ENCODE peak calls at places on chromosomes 13 and 19, in eight cellular contexts. One of them, this sample, is unnamed.

GRCh38 chr19:1183543-1184172 is 9.6 kb upstream of the SBNO2 start:
- DNase-seq in tibial nerve: no peak
- DNase-seq in T1000: peak
- DNase-seq in aorta: no peak
- DNase-seq in neural progenitor cell: no peak
- DNase-seq in stimulated activated CD4-positive, alpha-beta T cell treated with anti-CD3 and anti-CD28 coated beads, Interleukin-1b, Interleukin-23, amount 100 ng/mL, for 1 hour: no peak
- DNase-seq in sigmoid colon: no peak
- DNase-seq in WTC11: no peak
- DNase-seq in this sample: no peak

GRCh38 chr19:13052447-13053232 is 50.0 kb downstream of the LYL1 start:
- DNase-seq in WTC11: no peak
- DNase-seq in stimulated activated CD4-positive, alpha-beta T cell treated with anti-CD3 and anti-CD28 coated beads, Interleukin-1b, Interleukin-23, amount 100 ng/mL, for 1 hour: no peak
- DNase-seq in neural progenitor cell: no peak
- DNase-seq in T1000: no peak
- DNase-seq in tibial nerve: no peak
- DNase-seq in sigmoid colon: no peak
- DNase-seq in aorta: no peak
- DNase-seq in this sample: no peak

GRCh38 chr13:104111031-104111430 is 1044.8 kb upstream of the SLC10A2 start:
- DNase-seq in tibial nerve: no peak
- DNase-seq in aorta: no peak
- DNase-seq in sigmoid colon: no peak
- DNase-seq in stimulated activated CD4-positive, alpha-beta T cell treated with anti-CD3 and anti-CD28 coated beads, Interleukin-1b, Interleukin-23, amount 100 ng/mL, for 1 hour: no peak
- DNase-seq in neural progenitor cell: no peak
- DNase-seq in T1000: no peak
- DNase-seq in WTC11: no peak
- DNase-seq in this sample: no peak

GRCh38 chr19:39400997-39401548 is 5.6 kb upstream of the ZFP36 start:
- DNase-seq in WTC11: no peak
- DNase-seq in sigmoid colon: no peak
- DNase-seq in stimulated activated CD4-positive, alpha-beta T cell treated with anti-CD3 and anti-CD28 coated beads, Interleukin-1b, Interleukin-23, amount 100 ng/mL, for 1 hour: no peak
- DNase-seq in aorta: no peak
- DNase-seq in neural progenitor cell: no peak
- DNase-seq in T1000: no peak
- DNase-seq in tibial nerve: no peak
- DNase-seq in this sample: no peak

GRCh38 chr19:2308114-2308556 is at the start of gene LINGO3:
- DNase-seq in aorta: no peak
- DNase-seq in stimulated activated CD4-positive, alpha-beta T cell treated with anti-CD3 and anti-CD28 coated beads, Interleukin-1b, Interleukin-23, amount 100 ng/mL, for 1 hour: no peak
- DNase-seq in T1000: no peak
- DNase-seq in tibial nerve: no peak
- DNase-seq in sigmoid colon: no peak
- DNase-seq in neural progenitor cell: peak
- DNase-seq in WTC11: no peak
- DNase-seq in this sample: no peak

GRCh38 chr19:44808463-44809371 is at the start of gene BCAM:
- DNase-seq in sigmoid colon: peak
- DNase-seq in neural progenitor cell: peak
- DNase-seq in WTC11: peak
- DNase-seq in T1000: peak
- DNase-seq in stimulated activated CD4-positive, alpha-beta T cell treated with anti-CD3 and anti-CD28 coated beads, Interleukin-1b, Interleukin-23, amount 100 ng/mL, for 1 hour: no peak
- DNase-seq in tibial nerve: peak
- DNase-seq in aorta: peak
- DNase-seq in this sample: peak

GRCh38 chr13:112885242-112885781 is 83.7 kb upstream of the MCF2L start:
- DNase-seq in tibial nerve: no peak
- DNase-seq in sigmoid colon: no peak
- DNase-seq in stimulated activated CD4-positive, alpha-beta T cell treated with anti-CD3 and anti-CD28 coated beads, Interleukin-1b, Interleukin-23, amount 100 ng/mL, for 1 hour: no peak
- DNase-seq in neural progenitor cell: no peak
- DNase-seq in aorta: no peak
- DNase-seq in T1000: no peak
- DNase-seq in WTC11: no peak
- DNase-seq in this sample: no peak

GRCh38 chr13:110027470-110028240 is 241.3 kb upstream of the IRS2 start:
- DNase-seq in sigmoid colon: no peak
- DNase-seq in tibial nerve: no peak
- DNase-seq in neural progenitor cell: no peak
- DNase-seq in T1000: no peak
- DNase-seq in aorta: no peak
- DNase-seq in stimulated activated CD4-positive, alpha-beta T cell treated with anti-CD3 and anti-CD28 coated beads, Interleukin-1b, Interleukin-23, amount 100 ng/mL, for 1 hour: no peak
- DNase-seq in WTC11: no peak
- DNase-seq in this sample: no peak

GRCh38 chr19:21604941-21605548 is 99.6 kb downstream of the ZNF429 start:
- DNase-seq in sigmoid colon: no peak
- DNase-seq in aorta: no peak
- DNase-seq in T1000: no peak
- DNase-seq in stimulated activated CD4-positive, alpha-beta T cell treated with anti-CD3 and anti-CD28 coated beads, Interleukin-1b, Interleukin-23, amount 100 ng/mL, for 1 hour: no peak
- DNase-seq in neural progenitor cell: no peak
- DNase-seq in tibial nerve: no peak
- DNase-seq in WTC11: no peak
- DNase-seq in this sample: no peak

GRCh38 chr19:42554046-42554575 is 25.8 kb upstream of the CEACAM1 start:
- DNase-seq in tibial nerve: no peak
- DNase-seq in stimulated activated CD4-positive, alpha-beta T cell treated with anti-CD3 and anti-CD28 coated beads, Interleukin-1b, Interleukin-23, amount 100 ng/mL, for 1 hour: no peak
- DNase-seq in T1000: no peak
- DNase-seq in aorta: no peak
- DNase-seq in sigmoid colon: no peak
- DNase-seq in WTC11: no peak
- DNase-seq in neural progenitor cell: no peak
- DNase-seq in this sample: no peak

GRCh38 chr19:36420961-36421748 is 2.7 kb upstream of the ZFP82 start:
- DNase-seq in T1000: no peak
- DNase-seq in aorta: peak
- DNase-seq in tibial nerve: no peak
- DNase-seq in sigmoid colon: no peak
- DNase-seq in stimulated activated CD4-positive, alpha-beta T cell treated with anti-CD3 and anti-CD28 coated beads, Interleukin-1b, Interleukin-23, amount 100 ng/mL, for 1 hour: no peak
- DNase-seq in WTC11: peak
- DNase-seq in neural progenitor cell: peak
- DNase-seq in this sample: no peak

GRCh38 chr13:65966991-65967451 is 1263.1 kb downstream of the PCDH9 start:
- DNase-seq in aorta: no peak
- DNase-seq in T1000: no peak
- DNase-seq in stimulated activated CD4-positive, alpha-beta T cell treated with anti-CD3 and anti-CD28 coated beads, Interleukin-1b, Interleukin-23, amount 100 ng/mL, for 1 hour: no peak
- DNase-seq in WTC11: no peak
- DNase-seq in sigmoid colon: no peak
- DNase-seq in tibial nerve: no peak
- DNase-seq in neural progenitor cell: peak
- DNase-seq in this sample: no peak

GRCh38 chr13:59478908-59479307 is 684.8 kb downstream of the DIAPH3 start:
- DNase-seq in aorta: no peak
- DNase-seq in stimulated activated CD4-positive, alpha-beta T cell treated with anti-CD3 and anti-CD28 coated beads, Interleukin-1b, Interleukin-23, amount 100 ng/mL, for 1 hour: no peak
- DNase-seq in tibial nerve: no peak
- DNase-seq in sigmoid colon: no peak
- DNase-seq in WTC11: no peak
- DNase-seq in neural progenitor cell: peak
- DNase-seq in T1000: no peak
- DNase-seq in this sample: no peak

GRCh38 chr13:31122143-31122542 is 39.6 kb downstream of the HSPH1 start:
- DNase-seq in WTC11: no peak
- DNase-seq in aorta: no peak
- DNase-seq in stimulated activated CD4-positive, alpha-beta T cell treated with anti-CD3 and anti-CD28 coated beads, Interleukin-1b, Interleukin-23, amount 100 ng/mL, for 1 hour: no peak
- DNase-seq in tibial nerve: no peak
- DNase-seq in T1000: no peak
- DNase-seq in sigmoid colon: no peak
- DNase-seq in neural progenitor cell: no peak
- DNase-seq in this sample: no peak

GRCh38 chr19:55809381-55810058 is 22.3 kb downstream of the NLRP11 start:
- DNase-seq in neural progenitor cell: peak
- DNase-seq in stimulated activated CD4-positive, alpha-beta T cell treated with anti-CD3 and anti-CD28 coated beads, Interleukin-1b, Interleukin-23, amount 100 ng/mL, for 1 hour: no peak
- DNase-seq in sigmoid colon: peak
- DNase-seq in tibial nerve: no peak
- DNase-seq in WTC11: peak
- DNase-seq in aorta: peak
- DNase-seq in T1000: no peak
- DNase-seq in this sample: no peak

GRCh38 chr13:109779074-109779473 is 7.3 kb downstream of the IRS2 start:
- DNase-seq in neural progenitor cell: no peak
- DNase-seq in T1000: no peak
- DNase-seq in aorta: no peak
- DNase-seq in stimulated activated CD4-positive, alpha-beta T cell treated with anti-CD3 and anti-CD28 coated beads, Interleukin-1b, Interleukin-23, amount 100 ng/mL, for 1 hour: no peak
- DNase-seq in WTC11: no peak
- DNase-seq in tibial nerve: no peak
- DNase-seq in sigmoid colon: no peak
- DNase-seq in this sample: no peak

GRCh38 chr19:13861392-13861713 is 15.6 kb upstream of the NANOS3 start:
- DNase-seq in T1000: no peak
- DNase-seq in stimulated activated CD4-positive, alpha-beta T cell treated with anti-CD3 and anti-CD28 coated beads, Interleukin-1b, Interleukin-23, amount 100 ng/mL, for 1 hour: no peak
- DNase-seq in aorta: no peak
- DNase-seq in neural progenitor cell: no peak
- DNase-seq in sigmoid colon: no peak
- DNase-seq in tibial nerve: no peak
- DNase-seq in WTC11: no peak
- DNase-seq in this sample: no peak

GRCh38 chr13:35162420-35162819 is 220.3 kb downstream of the NBEA start:
- DNase-seq in neural progenitor cell: no peak
- DNase-seq in aorta: no peak
- DNase-seq in sigmoid colon: no peak
- DNase-seq in stimulated activated CD4-positive, alpha-beta T cell treated with anti-CD3 and anti-CD28 coated beads, Interleukin-1b, Interleukin-23, amount 100 ng/mL, for 1 hour: no peak
- DNase-seq in WTC11: no peak
- DNase-seq in tibial nerve: no peak
- DNase-seq in T1000: no peak
- DNase-seq in this sample: no peak

GRCh38 chr19:6062274-6062673 is 48.0 kb downstream of the RFX2 start:
- DNase-seq in neural progenitor cell: no peak
- DNase-seq in WTC11: no peak
- DNase-seq in tibial nerve: no peak
- DNase-seq in stimulated activated CD4-positive, alpha-beta T cell treated with anti-CD3 and anti-CD28 coated beads, Interleukin-1b, Interleukin-23, amount 100 ng/mL, for 1 hour: no peak
- DNase-seq in sigmoid colon: no peak
- DNase-seq in aorta: peak
- DNase-seq in T1000: no peak
- DNase-seq in this sample: peak

GRCh38 chr13:23753523-23753922 is 135.7 kb downstream of the MIPEP start:
- DNase-seq in stimulated activated CD4-positive, alpha-beta T cell treated with anti-CD3 and anti-CD28 coated beads, Interleukin-1b, Interleukin-23, amount 100 ng/mL, for 1 hour: no peak
- DNase-seq in aorta: no peak
- DNase-seq in neural progenitor cell: no peak
- DNase-seq in T1000: no peak
- DNase-seq in WTC11: no peak
- DNase-seq in sigmoid colon: no peak
- DNase-seq in tibial nerve: no peak
- DNase-seq in this sample: no peak

GRCh38 chr13:61414686-61415664 is 674 bp downstream of the PCDH20 start:
- DNase-seq in stimulated activated CD4-positive, alpha-beta T cell treated with anti-CD3 and anti-CD28 coated beads, Interleukin-1b, Interleukin-23, amount 100 ng/mL, for 1 hour: no peak
- DNase-seq in neural progenitor cell: peak
- DNase-seq in WTC11: peak
- DNase-seq in sigmoid colon: peak
- DNase-seq in tibial nerve: no peak
- DNase-seq in T1000: no peak
- DNase-seq in aorta: peak
- DNase-seq in this sample: peak

GRCh38 chr19:49767380-49767779 is 579 bp downstream of the AP2A1 start:
- DNase-seq in stimulated activated CD4-positive, alpha-beta T cell treated with anti-CD3 and anti-CD28 coated beads, Interleukin-1b, Interleukin-23, amount 100 ng/mL, for 1 hour: no peak
- DNase-seq in neural progenitor cell: peak
- DNase-seq in WTC11: no peak
- DNase-seq in tibial nerve: no peak
- DNase-seq in sigmoid colon: no peak
- DNase-seq in T1000: no peak
- DNase-seq in aorta: no peak
- DNase-seq in this sample: no peak

GRCh38 chr19:2239771-2240770 is 3.4 kb downstream of the SF3A2 start:
- DNase-seq in T1000: no peak
- DNase-seq in WTC11: no peak
- DNase-seq in tibial nerve: no peak
- DNase-seq in aorta: no peak
- DNase-seq in sigmoid colon: no peak
- DNase-seq in neural progenitor cell: peak
- DNase-seq in stimulated activated CD4-positive, alpha-beta T cell treated with anti-CD3 and anti-CD28 coated beads, Interleukin-1b, Interleukin-23, amount 100 ng/mL, for 1 hour: no peak
- DNase-seq in this sample: no peak

GRCh38 chr13:78979349-78979748 is 320.4 kb upstream of the OBI1 start:
- DNase-seq in tibial nerve: no peak
- DNase-seq in sigmoid colon: no peak
- DNase-seq in aorta: no peak
- DNase-seq in T1000: no peak
- DNase-seq in stimulated activated CD4-positive, alpha-beta T cell treated with anti-CD3 and anti-CD28 coated beads, Interleukin-1b, Interleukin-23, amount 100 ng/mL, for 1 hour: no peak
- DNase-seq in neural progenitor cell: no peak
- DNase-seq in WTC11: no peak
- DNase-seq in this sample: no peak

GRCh38 chr19:42426643-42427042 is 545 bp downstream of the LIPE start:
- DNase-seq in tibial nerve: no peak
- DNase-seq in WTC11: no peak
- DNase-seq in aorta: no peak
- DNase-seq in T1000: no peak
- DNase-seq in neural progenitor cell: no peak
- DNase-seq in sigmoid colon: no peak
- DNase-seq in stimulated activated CD4-positive, alpha-beta T cell treated with anti-CD3 and anti-CD28 coated beads, Interleukin-1b, Interleukin-23, amount 100 ng/mL, for 1 hour: no peak
- DNase-seq in this sample: no peak

GRCh38 chr19:45451181-45451849 is 16.5 kb upstream of the FOSB start:
- DNase-seq in neural progenitor cell: no peak
- DNase-seq in sigmoid colon: peak
- DNase-seq in stimulated activated CD4-positive, alpha-beta T cell treated with anti-CD3 and anti-CD28 coated beads, Interleukin-1b, Interleukin-23, amount 100 ng/mL, for 1 hour: peak
- DNase-seq in WTC11: no peak
- DNase-seq in aorta: no peak
- DNase-seq in tibial nerve: no peak
- DNase-seq in T1000: peak
- DNase-seq in this sample: no peak

GRCh38 chr19:39196860-39197562 is at the start of gene NCCRP1:
- DNase-seq in aorta: no peak
- DNase-seq in WTC11: peak
- DNase-seq in neural progenitor cell: peak
- DNase-seq in stimulated activated CD4-positive, alpha-beta T cell treated with anti-CD3 and anti-CD28 coated beads, Interleukin-1b, Interleukin-23, amount 100 ng/mL, for 1 hour: no peak
- DNase-seq in T1000: no peak
- DNase-seq in tibial nerve: no peak
- DNase-seq in sigmoid colon: no peak
- DNase-seq in this sample: no peak

GRCh38 chr13:103953859-103954258 is 887.6 kb upstream of the SLC10A2 start:
- DNase-seq in WTC11: no peak
- DNase-seq in sigmoid colon: no peak
- DNase-seq in tibial nerve: no peak
- DNase-seq in T1000: no peak
- DNase-seq in neural progenitor cell: no peak
- DNase-seq in aorta: no peak
- DNase-seq in stimulated activated CD4-positive, alpha-beta T cell treated with anti-CD3 and anti-CD28 coated beads, Interleukin-1b, Interleukin-23, amount 100 ng/mL, for 1 hour: no peak
- DNase-seq in this sample: no peak

GRCh38 chr13:36555151-36555986 is 118.5 kb upstream of the SERTM1 start:
- DNase-seq in stimulated activated CD4-positive, alpha-beta T cell treated with anti-CD3 and anti-CD28 coated beads, Interleukin-1b, Interleukin-23, amount 100 ng/mL, for 1 hour: no peak
- DNase-seq in T1000: no peak
- DNase-seq in WTC11: no peak
- DNase-seq in neural progenitor cell: no peak
- DNase-seq in tibial nerve: no peak
- DNase-seq in sigmoid colon: no peak
- DNase-seq in aorta: no peak
- DNase-seq in this sample: no peak

GRCh38 chr13:50608357-50608756 is 235.1 kb downstream of the DLEU7 start:
- DNase-seq in sigmoid colon: no peak
- DNase-seq in stimulated activated CD4-positive, alpha-beta T cell treated with anti-CD3 and anti-CD28 coated beads, Interleukin-1b, Interleukin-23, amount 100 ng/mL, for 1 hour: no peak
- DNase-seq in neural progenitor cell: no peak
- DNase-seq in tibial nerve: no peak
- DNase-seq in WTC11: no peak
- DNase-seq in aorta: no peak
- DNase-seq in T1000: no peak
- DNase-seq in this sample: no peak

GRCh38 chr19:53980553-53981407 is 10.7 kb upstream of the CACNG6 start:
- DNase-seq in T1000: no peak
- DNase-seq in aorta: no peak
- DNase-seq in WTC11: peak
- DNase-seq in neural progenitor cell: peak
- DNase-seq in sigmoid colon: no peak
- DNase-seq in tibial nerve: no peak
- DNase-seq in stimulated activated CD4-positive, alpha-beta T cell treated with anti-CD3 and anti-CD28 coated beads, Interleukin-1b, Interleukin-23, amount 100 ng/mL, for 1 hour: no peak
- DNase-seq in this sample: no peak

GRCh38 chr19:35153701-35154534 is 617 bp upstream of the FXYD5 start:
- DNase-seq in aorta: peak
- DNase-seq in stimulated activated CD4-positive, alpha-beta T cell treated with anti-CD3 and anti-CD28 coated beads, Interleukin-1b, Interleukin-23, amount 100 ng/mL, for 1 hour: peak
- DNase-seq in sigmoid colon: peak
- DNase-seq in T1000: no peak
- DNase-seq in neural progenitor cell: peak
- DNase-seq in tibial nerve: no peak
- DNase-seq in WTC11: peak
- DNase-seq in this sample: peak

GRCh38 chr13:112670118-112670517 is 19.7 kb upstream of the ATP11A start:
- DNase-seq in WTC11: no peak
- DNase-seq in stimulated activated CD4-positive, alpha-beta T cell treated with anti-CD3 and anti-CD28 coated beads, Interleukin-1b, Interleukin-23, amount 100 ng/mL, for 1 hour: no peak
- DNase-seq in neural progenitor cell: no peak
- DNase-seq in T1000: no peak
- DNase-seq in aorta: no peak
- DNase-seq in tibial nerve: no peak
- DNase-seq in sigmoid colon: peak
- DNase-seq in this sample: no peak

GRCh38 chr13:110812869-110813645 is 99.6 kb downstream of the ING1 start:
- DNase-seq in sigmoid colon: no peak
- DNase-seq in neural progenitor cell: no peak
- DNase-seq in T1000: no peak
- DNase-seq in stimulated activated CD4-positive, alpha-beta T cell treated with anti-CD3 and anti-CD28 coated beads, Interleukin-1b, Interleukin-23, amount 100 ng/mL, for 1 hour: no peak
- DNase-seq in tibial nerve: no peak
- DNase-seq in WTC11: no peak
- DNase-seq in aorta: no peak
- DNase-seq in this sample: no peak